ENCODE peak calls at places on chromosomes 3 and 15, in six cellular contexts. P is PC-3, N is cardiac muscle cell, D is heart left ventricle, J is ovary, M is psoas muscle. V is an unnamed sample. For H3K36me3 and H3K4me1, the result is how much of the 10 kb centered on the place peaks cover.

GRCh38 chr3:109985942-109986555 is 648.7 kb upstream of the DPPA4 start:
- DNase-seq in P (no peak), N (peak), D (no peak), J (no peak), M (no peak), V (no peak)

GRCh38 chr3:137012097-137012501 is 54.3 kb downstream of the IL20RB start:
- DNase-seq in P (no peak), N (peak), D (no peak), J (no peak), M (no peak), V (no peak)

GRCh38 chr3:12780776-12781175 is 15.7 kb upstream of the CAND2 start:
- DNase-seq in P (no peak), N (peak), D (no peak), J (no peak), M (no peak), V (no peak)

GRCh38 chr3:123143669-123144411 is 57.9 kb upstream of the SEC22A start:
- DNase-seq in P (no peak), N (no peak), D (no peak), J (peak), M (no peak), V (no peak)

GRCh38 chr3:183766745-183767606 is 58.4 kb downstream of the MAP6D1 start:
- DNase-seq in P (peak), N (peak), D (peak), J (peak), M (peak), V (peak)

GRCh38 chr15:89665449-89666146 is 10.3 kb upstream of the KIF7 start:
- DNase-seq in P (peak), N (peak), D (peak), J (peak), M (peak), V (peak)

GRCh38 chr15:26115229-26115943 is 252.3 kb upstream of the ATP10A start:
- DNase-seq in P (no peak), N (no peak), D (no peak), J (no peak), M (no peak), V (no peak)

GRCh38 chr15:58142827-58143226 is 4.6 kb downstream of the AQP9 start:
- DNase-seq in P (no peak), N (no peak), D (no peak), J (no peak), M (no peak), V (no peak)

GRCh38 chr3:71858493-71859127 is 73.7 kb upstream of the PROK2 start:
- DNase-seq in P (no peak), N (no peak), D (no peak), J (no peak), M (no peak), V (no peak)

GRCh38 chr3:47347217-47347801 is 33.5 kb upstream of the PTPN23 start:
- DNase-seq in P (no peak), N (peak), D (no peak), J (no peak), M (no peak), V (no peak)

GRCh38 chr15:41966414-41966812 is 5.9 kb downstream of the EHD4 start:
- DNase-seq in P (no peak), N (no peak), D (no peak), J (no peak), M (no peak), V (no peak)

GRCh38 chr3:67381667-67382272 is 272.6 kb downstream of the SUCLG2 start:
- DNase-seq in P (peak), N (peak), D (no peak), J (no peak), M (no peak), V (no peak)

GRCh38 chr3:51354766-51355615 is 30.1 kb upstream of the MANF start:
- DNase-seq in P (no peak), N (no peak), D (no peak), J (no peak), M (no peak), V (no peak)

GRCh38 chr3:99474776-99475175 is 163.6 kb upstream of the COL8A1 start:
- DNase-seq in P (no peak), N (no peak), D (no peak), J (no peak), M (no peak), V (no peak)

GRCh38 chr15:91153954-91154353 is 53.9 kb downstream of the SV2B start:
- DNase-seq in P (no peak), N (no peak), D (no peak), J (no peak), M (no peak), V (no peak)

GRCh38 chr15:77838061-77838460 is 205.3 kb upstream of the LINGO1 start:
- DNase-seq in P (peak), N (peak), D (no peak), J (no peak), M (no peak), V (no peak)

GRCh38 chr15:74540135-74540760 is 772 bp upstream of the ARID3B start:
- DNase-seq in P (peak), N (no peak), D (no peak), J (no peak), M (no peak), V (no peak)

GRCh38 chr15:19944261-19944888 is 597.2 kb downstream of the GOLGA6L6 start:
- DNase-seq in P (no peak), N (no peak), D (no peak), J (no peak), M (no peak), V (no peak)

GRCh38 chr15:47404877-47405276 is 312.4 kb upstream of the SEMA6D start:
- DNase-seq in P (no peak), N (no peak), D (no peak), J (no peak), M (no peak), V (no peak)

GRCh38 chr3:140396110-140396509 is 281.8 kb upstream of the TRIM42 start:
- DNase-seq in P (no peak), N (no peak), D (no peak), J (no peak), M (no peak), V (no peak)

GRCh38 chr3:172065967-172066762 is 26.8 kb downstream of the FNDC3B start:
- DNase-seq in P (peak), N (peak), D (no peak), J (no peak), M (no peak), V (no peak)

GRCh38 chr15:90660195-90660995 is 56.8 kb upstream of the BLM start:
- DNase-seq in P (peak), N (peak), D (peak), J (no peak), M (peak), V (peak)

GRCh38 chr3:147313513-147313912 is 92.8 kb downstream of the ZIC4 start:
- DNase-seq in P (no peak), N (no peak), D (no peak), J (no peak), M (no peak), V (no peak)

GRCh38 chr3:159859836-159860235 is 128.8 kb upstream of the IL12A start:
- DNase-seq in P (no peak), N (no peak), D (no peak), J (no peak), M (no peak), V (no peak)

GRCh38 chr3:143226678-143227291 is 107.2 kb downstream of the CHST2 start:
- DNase-seq in P (no peak), N (no peak), D (no peak), J (no peak), M (no peak), V (no peak)

GRCh38 chr15:90924375-90924774 is 8.0 kb downstream of the HDDC3 start:
- DNase-seq in P (no peak), N (no peak), D (no peak), J (no peak), M (no peak), V (no peak)

GRCh38 chr15:66894986-66895780 is 170.2 kb upstream of the SMAD3 start:
- DNase-seq in P (no peak), N (no peak), D (no peak), J (no peak), M (no peak), V (peak)

GRCh38 chr3:145820175-145820574 is 340.8 kb downstream of the PLOD2 start:
- DNase-seq in P (no peak), N (no peak), D (no peak), J (no peak), M (no peak), V (no peak)

GRCh38 chr3:194844046-194844445 is 158.4 kb downstream of the FAM43A start:
- DNase-seq in P (no peak), N (no peak), D (no peak), J (no peak), M (no peak), V (no peak)

GRCh38 chr15:101145362-101145761 is 106.5 kb downstream of the CHSY1 start:
- DNase-seq in P (no peak), N (peak), D (no peak), J (no peak), M (no peak), V (no peak)

GRCh38 chr3:34015204-34016142 is 217.0 kb downstream of the PDCD6IP start:
- DNase-seq in P (peak), N (peak), D (no peak), J (no peak), M (no peak), V (no peak)

DNA sequence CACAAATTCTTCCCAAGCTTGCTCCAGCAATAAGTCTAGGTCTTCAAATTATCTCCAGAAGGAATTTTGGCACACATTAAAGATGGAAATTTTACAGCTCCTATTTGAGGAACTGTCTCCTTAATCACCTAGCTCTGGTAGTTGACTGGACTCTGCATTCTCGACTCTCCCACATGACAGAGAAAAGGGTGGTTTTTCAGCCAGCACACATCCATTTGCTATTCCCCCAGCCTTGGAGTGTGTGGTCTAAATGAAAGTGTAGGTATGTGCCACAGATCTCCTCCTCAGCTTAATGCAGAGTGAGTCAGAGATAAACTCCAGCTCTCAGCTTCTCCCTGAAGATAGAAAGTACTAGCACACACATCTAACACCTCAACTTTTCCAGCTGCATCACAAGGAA is 62.2 kb upstream of the ALCAM start:
- DNase-seq in P (no peak), N (peak), D (no peak), J (no peak), M (no peak), V (no peak)
- H3K27ac ChIP-seq in P (no peak), N (no peak), D (no peak), J (no peak), M (no peak), V (no peak)

DNA sequence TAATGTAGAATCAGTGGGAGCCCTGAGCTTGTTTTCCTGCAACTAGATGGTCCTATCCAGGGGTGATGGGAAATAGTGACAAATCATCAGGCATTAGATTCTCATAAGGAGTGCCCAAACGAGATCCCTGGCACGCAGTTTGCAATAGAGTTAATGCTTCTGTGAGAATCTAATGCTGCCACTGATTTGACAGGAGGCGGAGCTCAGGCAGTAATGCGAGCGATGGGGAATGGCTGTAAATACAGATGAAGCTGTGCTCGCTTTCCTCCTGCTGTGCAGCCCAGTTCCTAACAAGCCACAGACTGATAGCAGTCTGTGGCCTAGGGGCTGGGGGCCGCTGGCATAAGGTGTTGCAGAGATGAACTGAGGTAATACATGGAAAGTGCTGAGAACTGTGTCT is 28.3 kb upstream of the TMEM42 start:
- DNase-seq in P (no peak), N (no peak), D (no peak), J (no peak), M (no peak), V (no peak)
- H3K36me3 ChIP-seq in P (half or more), N (under half), D (under half), J (under half), M (under half), V (under half)

GRCh38 chr3:61877359-61877770 is 316.0 kb downstream of the PTPRG start:
- DNase-seq in P (no peak), N (peak), D (no peak), J (no peak), M (no peak), V (no peak)

GRCh38 chr3:61884794-61885193 is 323.4 kb downstream of the PTPRG start:
- DNase-seq in P (no peak), N (no peak), D (no peak), J (no peak), M (no peak), V (no peak)

GRCh38 chr3:61885414-61885813 is 324.0 kb downstream of the PTPRG start:
- DNase-seq in P (no peak), N (no peak), D (no peak), J (no peak), M (no peak), V (no peak)

GRCh38 chr3:61876797-61877196 is 315.4 kb downstream of the PTPRG start:
- DNase-seq in P (no peak), N (peak), D (no peak), J (no peak), M (no peak), V (no peak)

GRCh38 chr3:61882253-61882652 is 320.9 kb downstream of the PTPRG start:
- DNase-seq in P (no peak), N (no peak), D (no peak), J (no peak), M (no peak), V (no peak)
- H3K4me1 ChIP-seq in P (under half), N (under half), D (under half), J (under half), M (under half), V (under half)

DNA sequence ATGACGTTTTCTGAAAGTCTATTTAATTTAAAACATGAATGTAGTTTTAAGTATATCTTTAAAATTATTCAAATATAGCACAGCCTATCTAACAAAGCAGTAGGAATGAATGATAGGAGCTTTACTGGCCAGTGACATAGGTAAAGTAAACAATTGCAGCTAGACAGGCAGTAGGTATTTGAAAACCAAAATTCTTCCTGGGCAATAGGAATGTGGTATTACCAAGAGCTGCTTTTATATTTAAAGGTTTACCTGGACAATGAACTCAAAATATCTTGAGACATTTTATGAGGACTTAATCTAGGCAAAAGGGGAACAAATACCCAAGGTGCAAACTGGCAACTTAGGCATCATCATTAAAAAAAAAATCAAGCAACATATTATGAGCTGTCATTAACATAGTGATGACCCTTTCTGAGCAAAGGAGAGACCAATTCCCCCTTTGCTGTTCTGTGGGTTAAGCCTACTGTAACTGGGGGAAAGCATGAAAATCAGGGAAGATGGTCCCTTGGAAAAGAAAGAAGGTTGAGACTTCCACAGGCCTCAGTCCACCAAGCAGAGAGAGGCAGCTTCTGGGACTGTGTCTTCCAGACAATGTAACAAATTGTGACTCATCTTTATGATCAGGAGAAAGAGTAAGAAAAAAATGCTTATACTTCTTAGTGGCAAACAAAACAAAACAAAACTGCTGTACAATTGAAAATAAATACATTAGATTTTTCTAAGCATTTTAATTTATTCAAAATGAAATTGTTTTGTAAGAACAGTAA is 12.9 kb downstream of the ISL2 start:
- DNase-seq in P (peak), N (no peak), D (no peak), J (no peak), M (no peak), V (no peak)
- H3K27ac ChIP-seq in P (peak), N (no peak), D (no peak), J (no peak), M (no peak), V (no peak)

GRCh38 chr15:65259367-65259781 is 27.3 kb downstream of the PARP16 start:
- DNase-seq in P (no peak), N (no peak), D (no peak), J (peak), M (peak), V (peak)

GRCh38 chr15:65263313-65263712 is 23.4 kb downstream of the PARP16 start:
- DNase-seq in P (no peak), N (no peak), D (no peak), J (no peak), M (no peak), V (no peak)

GRCh38 chr15:65254237-65254820 is 32.4 kb downstream of the PARP16 start:
- DNase-seq in P (no peak), N (no peak), D (no peak), J (no peak), M (no peak), V (no peak)

GRCh38 chr15:65258370-65258769 is 28.3 kb downstream of the PARP16 start:
- DNase-seq in P (no peak), N (no peak), D (no peak), J (peak), M (no peak), V (no peak)

GRCh38 chr15:65258863-65259262 is 27.8 kb downstream of the PARP16 start:
- DNase-seq in P (no peak), N (no peak), D (no peak), J (peak), M (no peak), V (no peak)
- H3K36me3 ChIP-seq in P (under half), N (under half), D (half or more), J (under half), M (half or more), V (under half)